ENCODE peak calls at places on chromosome 2, in nine cellular contexts. W is fibroblast of the aortic adventitia; C is CD4-positive, CD25-positive, alpha-beta regulatory T cell; A is HFFc6; J is mammary epithelial cell; P is mesothelial cell of epicardium; V is activated CD4-positive, alpha-beta T cell treated with anti-CD3 and anti-CD28 coated beads, Interleukin-2, amount 10 ng/mL, durations not matched to agents 7 days and 5 days; B is GM12892; H is mucosa of gallbladder. Q is an unnamed sample.
A peak's percentile ranks its signal among the peaks of the same experiment; 100 is the strongest.

GRCh38 chr2:220296174-220296573 is 668.7 kb downstream of the SLC4A3 start:
- DNase-seq in P (no peak), V (no peak), W (no peak), A (peak; percentile 7), B (no peak), H (no peak), C (no peak), J (no peak), Q (no peak)

GRCh38 chr2:104939570-104940235 is 85.8 kb downstream of the POU3F3 start:
- DNase-seq in P (no peak), A (no peak), H (no peak), J (no peak), W (no peak), B (no peak), C (no peak), V (no peak), Q (no peak)

GRCh38 chr2:200667397-200667796 is 81.6 kb downstream of the AOX1 start:
- DNase-seq in J (no peak), W (no peak), H (no peak), V (no peak), B (no peak), P (no peak), C (no peak), A (no peak), Q (no peak)

GRCh38 chr2:95058989-95059601 is 33.6 kb downstream of the MAL start:
- DNase-seq in A (no peak), C (no peak), H (no peak), P (no peak), V (no peak), J (no peak), W (no peak), B (no peak), Q (no peak)

GRCh38 chr2:174461221-174461620 is 25.6 kb downstream of the GPR155 start:
- DNase-seq in C (no peak), V (no peak), J (no peak), H (no peak), A (no peak), P (no peak), B (no peak), W (no peak), Q (no peak)

GRCh38 chr2:207901401-207901800 is 123.9 kb downstream of the PLEKHM3 start:
- DNase-seq in W (no peak), C (no peak), B (no peak), H (no peak), V (no peak), P (no peak), J (no peak), A (no peak), Q (no peak)

GRCh38 chr2:26840937-26841610 is 6.9 kb upstream of the DPYSL5 start:
- DNase-seq in W (no peak), V (no peak), J (peak; percentile 16), C (no peak), B (no peak), A (peak; percentile 9), H (no peak), P (no peak), Q (no peak)

GRCh38 chr2:162063899-162064298 is 10.1 kb downstream of the DPP4 start:
- DNase-seq in W (no peak), V (no peak), J (no peak), B (no peak), P (no peak), A (no peak), C (peak; percentile 41), H (no peak), Q (peak; percentile 32)

GRCh38 chr2:98013407-98014042 is 17.8 kb upstream of the TMEM131 start:
- DNase-seq in A (no peak), V (no peak), B (no peak), P (peak; percentile 9), J (peak; percentile 46), W (peak; percentile 37), C (no peak), H (no peak), Q (no peak)

GRCh38 chr2:150486539-150487484 is 655 bp downstream of the RND3 start:
- DNase-seq in V (no peak), P (peak; percentile 50), H (peak; percentile 45), J (no peak), B (peak; percentile 5), A (peak; percentile 33), C (no peak), W (peak; percentile 68), Q (no peak)

GRCh38 chr2:179686718-179687342 is 174.6 kb downstream of the ZNF385B start:
- DNase-seq in P (no peak), B (no peak), V (no peak), C (no peak), A (no peak), J (no peak), H (no peak), W (peak; percentile 18), Q (no peak)

GRCh38 chr2:23510471-23510870 is 125.5 kb downstream of the KLHL29 start:
- DNase-seq in V (no peak), B (no peak), A (no peak), C (no peak), P (no peak), J (no peak), H (no peak), W (no peak), Q (no peak)

GRCh38 chr2:88055049-88055435 is 541 bp downstream of the KRCC1 start:
- DNase-seq in C (peak; percentile 37), P (no peak), A (no peak), W (peak; percentile 52), J (no peak), V (no peak), B (peak; percentile 16), H (no peak), Q (no peak)

GRCh38 chr2:3147641-3148530 is 229.7 kb downstream of the EIPR1 start:
- DNase-seq in B (no peak), W (no peak), P (no peak), H (no peak), A (no peak), J (no peak), C (no peak), V (no peak), Q (no peak)

GRCh38 chr2:239289545-239289944 is 111.3 kb downstream of the HDAC4 start:
- DNase-seq in A (no peak), C (peak; percentile 43), V (peak; percentile 38), B (no peak), J (no peak), W (no peak), H (no peak), P (no peak), Q (peak; percentile 59)

GRCh38 chr2:4763009-4763408 is 929.2 kb upstream of the SOX11 start:
- DNase-seq in P (peak; percentile 67), C (no peak), B (no peak), W (no peak), H (peak; percentile 42), V (no peak), J (no peak), A (no peak), Q (no peak)

GRCh38 chr2:102094917-102095316 is 47.6 kb upstream of the IL1R1 start:
- DNase-seq in V (no peak), J (peak; percentile 86), H (no peak), B (no peak), A (peak; percentile 92), P (no peak), W (peak; percentile 86), C (peak; percentile 61), Q (no peak)

GRCh38 chr2:48651127-48651526 is 33.5 kb downstream of the GTF2A1L start:
- DNase-seq in C (no peak), J (no peak), V (no peak), H (no peak), W (peak; percentile 31), P (no peak), B (no peak), A (peak; percentile 3), Q (no peak)

GRCh38 chr2:176114120-176114929 is 2.3 kb upstream of the HOXD10 start:
- DNase-seq in W (no peak), A (no peak), V (no peak), C (no peak), B (no peak), J (no peak), H (no peak), P (no peak), Q (no peak)

GRCh38 chr2:5442736-5443135 is 249.4 kb upstream of the SOX11 start:
- DNase-seq in P (no peak), C (no peak), V (no peak), A (no peak), W (no peak), B (no peak), J (no peak), H (no peak), Q (no peak)

GRCh38 chr2:159140070-159140774 is 146.3 kb downstream of the WDSUB1 start:
- DNase-seq in B (no peak), W (peak; percentile 87), H (no peak), J (no peak), P (no peak), V (no peak), C (no peak), A (peak; percentile 87), Q (no peak)

GRCh38 chr2:169095631-169096105 is 26.3 kb downstream of the DHRS9 start:
- DNase-seq in W (peak; percentile 93), J (peak; percentile 96), H (no peak), V (no peak), A (peak; percentile 76), B (no peak), C (no peak), P (no peak), Q (no peak)

GRCh38 chr2:18404708-18405107 is 155.7 kb downstream of the RDH14 start:
- DNase-seq in C (no peak), H (no peak), J (no peak), P (no peak), V (no peak), B (no peak), A (no peak), W (no peak), Q (no peak)

GRCh38 chr2:37181726-37182684 is 6.5 kb downstream of the SULT6B1 start:
- DNase-seq in W (peak; percentile 10), A (peak; percentile 62), P (no peak), C (no peak), J (peak; percentile 9), H (no peak), V (no peak), B (no peak), Q (no peak)

GRCh38 chr2:239828192-239828972 is 196.8 kb downstream of the NDUFA10 start:
- DNase-seq in J (no peak), A (no peak), P (peak; percentile 33), C (no peak), V (no peak), H (peak; percentile 1), W (no peak), B (no peak), Q (no peak)

GRCh38 chr2:232458051-232458660 is 2.2 kb downstream of the ALPI start:
- DNase-seq in B (no peak), V (no peak), P (no peak), W (no peak), H (no peak), J (no peak), A (no peak), C (no peak), Q (peak; percentile 14)

GRCh38 chr2:70842401-70842800 is 6.8 kb upstream of the CD207 start:
- DNase-seq in V (no peak), J (no peak), C (no peak), B (no peak), H (no peak), A (no peak), W (no peak), P (no peak), Q (no peak)

GRCh38 chr2:100422320-100422719 is 4.9 kb upstream of the CHST10 start:
- DNase-seq in J (peak; percentile 11), V (no peak), H (no peak), A (peak; percentile 39), C (no peak), W (peak; percentile 34), P (no peak), B (no peak), Q (no peak)

GRCh38 chr2:1769703-1770422 is 25.5 kb upstream of the PXDN start:
- DNase-seq in C (peak; percentile 43), V (peak; percentile 56), B (peak; percentile 59), W (peak; percentile 59), H (peak; percentile 75), J (peak; percentile 53), P (peak; percentile 79), A (peak; percentile 13), Q (peak; percentile 67)

GRCh38 chr2:150478206-150478974 is 9.1 kb downstream of the RND3 start:
- DNase-seq in A (no peak), V (no peak), C (no peak), H (no peak), P (no peak), B (no peak), W (peak; percentile 48), J (peak; percentile 54), Q (no peak)

GRCh38 chr2:1222062-1222461 is 191.2 kb upstream of the TPO start:
- DNase-seq in W (no peak), P (no peak), J (no peak), H (no peak), C (no peak), V (no peak), A (no peak), B (no peak), Q (no peak)

Q was measured in activated naive CD4-positive, alpha-beta T cell treated with anti-CD3 and anti-CD28 coated beads, Interleukin-2, amount 10 ng/mL, durations not matched to agents 7 days and 5 days.